ENCODE peak calls at places on chromosomes 7 and 10, in seven cellular contexts. R is brain microvascular endothelial cell, I is HL-60, G is AG04449, X is colonic mucosa, D is fibroblast of the aortic adventitia, U is astrocyte of the spinal cord. J is an unnamed sample.

GRCh38 chr7:95101422-95101821 is 194.0 kb downstream of the PPP1R9A start:
- DNase-seq in X (no peak), D (no peak), I (no peak), R (no peak), G (no peak), U (no peak), J (no peak)

GRCh38 chr10:110772454-110773025 is 99.2 kb upstream of the PDCD4 start:
- DNase-seq in X (no peak), D (no peak), R (no peak), G (no peak), U (no peak), I (no peak), J (no peak)

GRCh38 chr10:68099736-68100135 is 9.6 kb upstream of the MYPN start:
- DNase-seq in X (no peak), U (peak), G (no peak), D (peak), I (no peak), R (peak), J (no peak)

GRCh38 chr7:157622000-157622399 is 285.2 kb downstream of the DNAJB6 start:
- DNase-seq in R (no peak), I (no peak), D (no peak), G (no peak), U (no peak), X (no peak), J (no peak)

GRCh38 chr7:12403287-12404181 is at the start of gene VWDE:
- DNase-seq in D (no peak), I (no peak), U (peak), X (peak), R (no peak), G (no peak), J (no peak)

GRCh38 chr7:116968626-116969025 is 15.3 kb downstream of the ST7 start:
- DNase-seq in X (no peak), G (no peak), I (no peak), D (no peak), R (no peak), U (no peak), J (no peak)

GRCh38 chr7:7829667-7830066 is 111.3 kb upstream of the RPA3 start:
- DNase-seq in G (no peak), R (no peak), U (no peak), X (no peak), D (no peak), I (no peak), J (no peak)

GRCh38 chr10:78634389-78634815 is 434.4 kb upstream of the ZMIZ1 start:
- DNase-seq in G (no peak), R (no peak), X (no peak), I (no peak), U (peak), D (peak), J (peak)

GRCh38 chr7:151819826-151820225 is 57.1 kb downstream of the PRKAG2 start:
- DNase-seq in G (no peak), R (no peak), I (no peak), U (no peak), D (no peak), X (peak), J (no peak)

GRCh38 chr7:100570954-100571828 is 2.5 kb downstream of the SAP25 start:
- DNase-seq in I (no peak), X (no peak), G (no peak), D (no peak), U (no peak), R (no peak), J (no peak)

GRCh38 chr7:36863901-36864701 is 139.8 kb upstream of the AOAH start:
- DNase-seq in U (no peak), D (no peak), X (no peak), R (no peak), I (no peak), G (no peak), J (no peak)

GRCh38 chr7:30815016-30815854 is 44.0 kb downstream of the MINDY4 start:
- DNase-seq in U (no peak), R (no peak), G (no peak), I (no peak), X (peak), D (peak), J (no peak)

GRCh38 chr10:95814011-95814727 is 58.2 kb downstream of the ENTPD1 start:
- DNase-seq in G (peak), I (no peak), X (peak), D (peak), R (peak), U (peak), J (peak)

GRCh38 chr7:116929021-116929420 is 24.3 kb upstream of the ST7 start:
- DNase-seq in G (no peak), U (no peak), X (no peak), R (no peak), I (no peak), D (no peak), J (no peak)

GRCh38 chr10:113520606-113521481 is 32.0 kb upstream of the HABP2 start:
- DNase-seq in I (peak), G (peak), D (peak), X (peak), R (peak), U (peak), J (no peak)

GRCh38 chr10:12961416-12961815 is 40.1 kb downstream of the CCDC3 start:
- DNase-seq in I (no peak), X (no peak), R (no peak), D (no peak), U (no peak), G (no peak), J (no peak)

GRCh38 chr10:43824934-43825333 is 176.3 kb upstream of the ZNF32 start:
- DNase-seq in G (no peak), D (peak), U (peak), X (peak), R (peak), I (no peak), J (no peak)

GRCh38 chr7:751826-752225 is 24.7 kb upstream of the PRKAR1B start:
- DNase-seq in D (no peak), G (no peak), I (no peak), X (no peak), U (no peak), R (no peak), J (no peak)

GRCh38 chr10:71290806-71291205 is 28.3 kb upstream of the SLC29A3 start:
- DNase-seq in D (no peak), I (no peak), X (no peak), R (no peak), G (no peak), U (no peak), J (no peak)

GRCh38 chr10:73873843-73874215 is 526 bp downstream of the CAMK2G start:
- DNase-seq in G (no peak), I (no peak), R (no peak), U (no peak), D (no peak), X (no peak), J (no peak)

GRCh38 chr10:24703700-24704099 is 20.0 kb downstream of the ARHGAP21 start:
- DNase-seq in D (peak), I (no peak), R (no peak), U (peak), G (no peak), X (no peak), J (no peak)

GRCh38 chr7:131607291-131608111 is 51.1 kb upstream of the PODXL start:
- DNase-seq in D (no peak), X (no peak), R (no peak), I (no peak), U (no peak), G (no peak), J (no peak)

GRCh38 chr7:17474724-17475344 is 176.4 kb downstream of the AHR start:
- DNase-seq in X (no peak), R (no peak), G (no peak), I (no peak), U (no peak), D (no peak), J (no peak)

GRCh38 chr7:106218546-106218945 is 66.2 kb downstream of the NAMPT start:
- DNase-seq in D (peak), G (no peak), X (no peak), R (no peak), U (peak), I (no peak), J (no peak)

GRCh38 chr7:19982841-19983835 is 209.7 kb upstream of the TMEM196 start:
- DNase-seq in D (peak), R (peak), X (peak), I (peak), U (peak), G (no peak), J (no peak)

GRCh38 chr7:47311891-47312290 is 270.0 kb downstream of the TNS3 start:
- DNase-seq in I (no peak), U (no peak), G (no peak), X (no peak), D (no peak), R (no peak), J (no peak)

GRCh38 chr7:5283421-5284303 is 919 bp downstream of the SLC29A4 start:
- DNase-seq in U (no peak), X (peak), I (no peak), G (no peak), D (no peak), R (no peak), J (no peak)
- H3K4me3 ChIP-seq in U (peak), X (peak), I (peak), G (peak), D (peak), R (peak), J (peak)

GRCh38 chr7:6008668-6009611 is at the start of the genes AIMP2 and PMS2:
- DNase-seq in U (peak), R (peak), X (peak), G (peak), I (peak), D (peak), J (peak)
- TF ChIP-seq CTCF in U (no peak), R (peak), X (no peak), G (peak), I (no peak), D (no peak), J (peak)

GRCh38 chr7:90322837-90323236 is 1.7 kb upstream of the FAM237B start:
- DNase-seq in D (no peak), X (no peak), R (no peak), G (no peak), U (no peak), I (no peak), J (no peak)

GRCh38 chr7:90320801-90321494 is at the start of gene FAM237B:
- DNase-seq in D (peak), U (peak), G (no peak), X (no peak), R (no peak), I (no peak), J (no peak)

GRCh38 chr7:90320014-90320413 is 1.1 kb downstream of the FAM237B start:
- DNase-seq in R (no peak), I (no peak), G (no peak), D (no peak), X (no peak), U (no peak), J (no peak)

GRCh38 chr7:90320418-90320800 is 695 bp downstream of the FAM237B start:
- DNase-seq in X (no peak), I (peak), U (no peak), G (no peak), R (no peak), D (no peak), J (no peak)
- H3K4me3 ChIP-seq in X (no peak), I (peak), U (peak), G (no peak), R (peak), D (no peak), J (peak)

GRCh38 chr7:79806161-79806734 is 328.4 kb upstream of the GNAI1 start:
- DNase-seq in G (no peak), R (peak), U (peak), X (no peak), D (peak), I (no peak), J (no peak)
- TF ChIP-seq CTCF in G (peak), R (peak), U (peak), X (no peak), D (peak), I (no peak), J (no peak)

GRCh38 chr7:123744416-123744815 is 4.4 kb downstream of the WASL start:
- DNase-seq in R (no peak), D (no peak), X (no peak), G (no peak), U (no peak), I (no peak), J (no peak)

GRCh38 chr7:123745437-123745836 is 3.4 kb downstream of the WASL start:
- DNase-seq in U (no peak), X (no peak), I (no peak), G (no peak), D (no peak), R (no peak), J (no peak)

GRCh38 chr7:123747620-123748141 is 1.1 kb downstream of the WASL start:
- DNase-seq in D (peak), R (peak), X (peak), U (peak), I (peak), G (no peak), J (peak)

GRCh38 chr7:123747089-123747488 is 1.7 kb downstream of the WASL start:
- DNase-seq in U (no peak), D (peak), G (no peak), I (no peak), R (no peak), X (no peak), J (no peak)

GRCh38 chr7:123746055-123746454 is 2.7 kb downstream of the WASL start:
- DNase-seq in X (no peak), U (no peak), R (no peak), D (peak), I (no peak), G (no peak), J (no peak)
- H3K4me3 ChIP-seq in X (peak), U (no peak), R (no peak), D (no peak), I (no peak), G (no peak), J (no peak)

GRCh38 chr10:52879651-52880050 is 107.1 kb upstream of the MBL2 start:
- DNase-seq in U (peak), G (no peak), I (no peak), D (no peak), R (no peak), X (no peak), J (no peak)
- TF ChIP-seq CTCF in U (no peak), G (no peak), I (no peak), D (no peak), R (no peak), X (no peak), J (no peak)

DNA sequence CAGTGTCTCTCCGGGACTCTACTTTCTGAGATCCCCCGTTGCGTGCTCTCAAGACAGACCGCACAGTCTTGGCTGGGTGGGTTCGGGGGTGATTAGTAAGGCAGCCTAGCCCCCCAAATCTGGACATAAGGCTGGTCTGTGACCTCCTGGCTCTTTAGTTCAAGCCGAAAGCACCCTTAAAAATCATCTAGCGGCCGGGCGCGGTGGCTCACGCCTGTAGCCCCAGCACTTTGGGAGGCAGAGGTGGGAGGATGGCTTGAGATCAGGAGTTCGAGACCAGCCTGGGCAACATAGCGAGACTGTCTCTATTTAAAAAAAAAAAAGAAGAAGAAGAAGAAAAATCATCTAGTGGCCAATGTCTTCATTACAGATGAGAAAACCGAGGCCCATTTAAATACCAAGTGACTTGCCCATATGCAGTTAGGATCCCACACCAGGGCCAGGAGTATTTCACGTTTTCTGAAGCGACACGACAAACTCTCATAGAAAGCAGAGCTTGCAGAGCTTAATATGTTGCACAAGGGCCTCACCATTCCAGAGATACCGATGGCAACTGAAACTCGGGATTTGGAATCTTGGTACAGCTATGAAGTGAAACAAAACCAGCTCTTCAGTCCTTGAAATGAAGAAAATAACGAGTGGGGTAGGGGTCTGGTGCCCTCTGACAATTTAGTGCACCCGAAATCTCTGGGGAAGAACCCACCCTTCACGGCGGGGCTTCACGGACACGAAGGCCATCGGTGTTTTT is 696 bp upstream of the HILPDA start:
- DNase-seq in I (no peak), R (peak), G (no peak), U (no peak), D (peak), X (no peak), J (no peak)
- H3K4me3 ChIP-seq in I (peak), R (peak), G (peak), U (peak), D (peak), X (peak), J (peak)

J was measured in kidney epithelial cell.